ENCODE peak calls at places on chromosome 16, in five cellular contexts. O is H1, W is K562, Z is HepG2, R is GM12878. U is an unnamed sample.

GRCh38 chr16:10086620-10087019 is 95.6 kb downstream of the GRIN2A start:
- DNase-seq in O (no peak), W (no peak), Z (no peak), R (no peak), U (no peak)

GRCh38 chr16:89020925-89021595 is 44.1 kb upstream of the CBFA2T3 start:
- DNase-seq in O (no peak), W (no peak), Z (no peak), R (no peak), U (no peak)

GRCh38 chr16:77863250-77863649 is 74.9 kb downstream of the VAT1L start:
- DNase-seq in O (no peak), W (no peak), Z (no peak), R (no peak), U (no peak)

GRCh38 chr16:69040144-69040909 is 65.1 kb upstream of the HAS3 start:
- DNase-seq in O (no peak), W (no peak), Z (peak), R (no peak), U (peak)

GRCh38 chr16:86621966-86622365 is 43.6 kb downstream of the FOXL1 start:
- DNase-seq in O (no peak), W (no peak), Z (no peak), R (no peak), U (no peak)

GRCh38 chr16:66116163-66116792 is 250.2 kb upstream of the CDH5 start:
- DNase-seq in O (no peak), W (no peak), Z (no peak), R (no peak), U (no peak)

GRCh38 chr16:80066805-80067580 is 466.5 kb upstream of the MAF start:
- DNase-seq in O (no peak), W (no peak), Z (no peak), R (no peak), U (no peak)

GRCh38 chr16:77898671-77899211 is 110.4 kb downstream of the VAT1L start:
- DNase-seq in O (no peak), W (no peak), Z (no peak), R (no peak), U (no peak)

GRCh38 chr16:4477966-4478365 is 1.8 kb downstream of the HMOX2 start:
- DNase-seq in O (no peak), W (no peak), Z (no peak), R (no peak), U (peak)

GRCh38 chr16:85403693-85404092 is 209.4 kb upstream of the GSE1 start:
- DNase-seq in O (no peak), W (no peak), Z (no peak), R (no peak), U (no peak)

GRCh38 chr16:67349172-67349571 is 22.6 kb downstream of the LRRC36 start:
- DNase-seq in O (no peak), W (peak), Z (peak), R (no peak), U (peak)

GRCh38 chr16:53745753-53746258 is 41.9 kb downstream of the FTO start:
- DNase-seq in O (no peak), W (peak), Z (no peak), R (no peak), U (peak)

GRCh38 chr16:89325861-89326471 is 108.5 kb downstream of the ZNF778 start:
- DNase-seq in O (no peak), W (peak), Z (no peak), R (no peak), U (no peak)

GRCh38 chr16:88510091-88510719 is 57.1 kb downstream of the ZFPM1 start:
- DNase-seq in O (no peak), W (no peak), Z (no peak), R (no peak), U (no peak)

GRCh38 chr16:84933774-84934571 is 77.4 kb downstream of the ZDHHC7 start:
- DNase-seq in O (no peak), W (no peak), Z (peak), R (no peak), U (no peak)

GRCh38 chr16:92431-93339 is 14.7 kb downstream of the MPG start:
- DNase-seq in O (no peak), W (no peak), Z (no peak), R (no peak), U (no peak)

GRCh38 chr16:83542491-83542890 is 265.3 kb upstream of the HSBP1 start:
- DNase-seq in O (no peak), W (no peak), Z (no peak), R (no peak), U (no peak)

GRCh38 chr16:85485379-85485778 is 127.7 kb upstream of the GSE1 start:
- DNase-seq in O (no peak), W (no peak), Z (no peak), R (no peak), U (no peak)

GRCh38 chr16:28977703-28978641 is 3.4 kb downstream of the SPNS1 start:
- DNase-seq in O (no peak), W (peak), Z (peak), R (no peak), U (no peak)

GRCh38 chr16:84884311-84885023 is 64.7 kb downstream of the CRISPLD2 start:
- DNase-seq in O (no peak), W (peak), Z (peak), R (no peak), U (no peak)

GRCh38 chr16:23362460-23363317 is 60.6 kb downstream of the SCNN1B start:
- DNase-seq in O (no peak), W (no peak), Z (no peak), R (no peak), U (no peak)

GRCh38 chr16:89482824-89483220 is 7.5 kb downstream of the ANKRD11 start:
- DNase-seq in O (no peak), W (no peak), Z (no peak), R (no peak), U (no peak)

GRCh38 chr16:3607161-3607560 is 4.2 kb downstream of the SLX4 start:
- DNase-seq in O (no peak), W (no peak), Z (no peak), R (no peak), U (no peak)

GRCh38 chr16:23690771-23691482 is 12.2 kb downstream of the PLK1 start:
- DNase-seq in O (no peak), W (no peak), Z (no peak), R (no peak), U (no peak)

GRCh38 chr16:19933740-19934139 is 49.1 kb upstream of the GPRC5B start:
- DNase-seq in O (no peak), W (peak), Z (no peak), R (no peak), U (no peak)

GRCh38 chr16:2783581-2784375 is 3.6 kb downstream of the PRSS33 start:
- DNase-seq in O (no peak), W (no peak), Z (no peak), R (no peak), U (no peak)

GRCh38 chr16:79360267-79360666 is 240.3 kb downstream of the MAF start:
- DNase-seq in O (no peak), W (no peak), Z (no peak), R (no peak), U (no peak)

GRCh38 chr16:54651851-54652770 is 278.6 kb upstream of the IRX5 start:
- DNase-seq in O (no peak), W (no peak), Z (no peak), R (no peak), U (no peak)

GRCh38 chr16:31472559-31473203 is 729 bp downstream of the TGFB1I1 start:
- DNase-seq in O (no peak), W (peak), Z (peak), R (no peak), U (peak)

GRCh38 chr16:58367252-58367651 is 25.0 kb upstream of the GINS3 start:
- DNase-seq in O (no peak), W (no peak), Z (no peak), R (no peak), U (no peak)

GRCh38 chr16:58365623-58366022 is 26.6 kb upstream of the GINS3 start:
- DNase-seq in O (no peak), W (no peak), Z (no peak), R (no peak), U (no peak)

GRCh38 chr16:58371841-58372240 is 20.4 kb upstream of the GINS3 start:
- DNase-seq in O (no peak), W (no peak), Z (no peak), R (no peak), U (no peak)

GRCh38 chr16:58363746-58364393 is 28.4 kb upstream of the GINS3 start:
- DNase-seq in O (no peak), W (no peak), Z (no peak), R (no peak), U (no peak)

DNA sequence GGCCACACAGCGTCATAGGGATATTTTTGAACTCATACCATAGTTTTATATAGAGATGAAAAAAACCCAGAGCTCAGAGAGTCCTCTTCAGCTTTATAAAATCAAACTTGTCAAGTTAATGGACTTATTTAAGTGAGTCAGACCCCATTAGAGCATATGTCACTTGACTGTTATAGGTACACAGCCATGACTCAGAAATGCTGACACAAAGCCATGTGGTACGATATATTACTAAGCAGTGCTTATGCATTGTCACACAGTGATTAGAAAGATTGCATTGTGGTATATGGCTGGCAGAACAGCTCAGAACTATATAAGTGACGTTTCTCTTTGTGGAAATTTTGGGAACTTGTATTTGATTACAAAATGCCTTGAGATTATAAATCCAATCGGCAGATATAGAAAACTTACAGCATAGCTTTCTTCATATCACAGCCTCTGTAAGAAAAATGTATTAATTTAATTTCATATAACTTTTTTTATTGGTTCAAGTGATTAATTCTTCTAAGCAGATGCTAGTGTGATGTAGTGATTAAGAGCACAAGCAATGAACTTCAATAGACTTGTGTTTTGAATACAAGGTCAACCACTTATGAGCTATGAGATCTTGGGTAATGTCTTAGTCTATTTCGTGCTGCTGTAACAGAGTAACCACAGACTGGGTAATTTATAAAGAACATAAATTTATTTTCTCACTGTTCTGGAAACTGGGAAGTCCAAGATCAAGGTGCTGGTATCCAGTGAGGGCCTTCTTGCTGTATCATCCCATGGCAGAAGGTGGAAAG is 25.8 kb upstream of the GINS3 start:
- DNase-seq in O (no peak), W (no peak), Z (peak), R (no peak), U (no peak)
- TF ChIP-seq JUND in O (no peak), W (peak), Z (no peak), R (no peak), U (no peak)

DNA sequence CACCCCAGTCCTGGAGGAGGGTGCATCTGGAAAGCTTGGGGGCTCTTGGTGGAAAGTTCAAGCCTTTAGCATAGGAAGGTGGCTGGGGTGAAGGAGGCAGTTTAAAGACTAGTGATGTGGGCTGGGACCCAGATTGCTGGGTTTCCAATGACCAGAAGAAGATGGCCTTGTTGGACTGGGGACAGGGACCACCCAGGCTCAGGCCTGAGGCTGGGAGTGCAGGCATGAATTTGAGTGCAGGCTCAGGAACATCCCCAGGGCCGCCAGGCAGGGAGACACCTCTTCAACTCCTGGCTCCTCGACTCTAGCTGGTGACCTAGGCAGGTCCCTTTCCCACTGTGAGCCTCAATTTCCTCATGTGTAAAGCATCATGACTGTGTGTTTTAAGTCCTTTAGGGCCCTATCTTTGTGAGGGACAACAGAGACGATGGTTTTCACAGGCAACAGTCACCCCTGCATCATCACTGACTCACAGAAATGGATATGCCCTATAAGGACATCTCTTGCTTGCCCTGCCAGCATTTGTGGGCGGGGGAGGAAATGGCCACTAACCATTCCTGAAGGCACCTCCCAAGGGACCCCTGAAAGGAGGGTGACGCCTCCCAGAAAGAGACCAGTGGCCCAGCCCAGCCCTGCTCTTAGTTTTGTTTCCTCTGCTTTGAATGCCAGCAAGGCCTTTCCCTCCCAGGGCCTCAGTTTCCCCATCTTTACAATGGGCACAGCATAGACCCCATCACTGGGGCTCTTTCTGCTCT is 11.1 kb downstream of the NLRC5 start:
- DNase-seq in O (no peak), W (no peak), Z (no peak), R (peak), U (peak)
- TF ChIP-seq CEBPB in O (no peak), W (no peak), Z (no peak), R (no peak), U (no peak)

DNA sequence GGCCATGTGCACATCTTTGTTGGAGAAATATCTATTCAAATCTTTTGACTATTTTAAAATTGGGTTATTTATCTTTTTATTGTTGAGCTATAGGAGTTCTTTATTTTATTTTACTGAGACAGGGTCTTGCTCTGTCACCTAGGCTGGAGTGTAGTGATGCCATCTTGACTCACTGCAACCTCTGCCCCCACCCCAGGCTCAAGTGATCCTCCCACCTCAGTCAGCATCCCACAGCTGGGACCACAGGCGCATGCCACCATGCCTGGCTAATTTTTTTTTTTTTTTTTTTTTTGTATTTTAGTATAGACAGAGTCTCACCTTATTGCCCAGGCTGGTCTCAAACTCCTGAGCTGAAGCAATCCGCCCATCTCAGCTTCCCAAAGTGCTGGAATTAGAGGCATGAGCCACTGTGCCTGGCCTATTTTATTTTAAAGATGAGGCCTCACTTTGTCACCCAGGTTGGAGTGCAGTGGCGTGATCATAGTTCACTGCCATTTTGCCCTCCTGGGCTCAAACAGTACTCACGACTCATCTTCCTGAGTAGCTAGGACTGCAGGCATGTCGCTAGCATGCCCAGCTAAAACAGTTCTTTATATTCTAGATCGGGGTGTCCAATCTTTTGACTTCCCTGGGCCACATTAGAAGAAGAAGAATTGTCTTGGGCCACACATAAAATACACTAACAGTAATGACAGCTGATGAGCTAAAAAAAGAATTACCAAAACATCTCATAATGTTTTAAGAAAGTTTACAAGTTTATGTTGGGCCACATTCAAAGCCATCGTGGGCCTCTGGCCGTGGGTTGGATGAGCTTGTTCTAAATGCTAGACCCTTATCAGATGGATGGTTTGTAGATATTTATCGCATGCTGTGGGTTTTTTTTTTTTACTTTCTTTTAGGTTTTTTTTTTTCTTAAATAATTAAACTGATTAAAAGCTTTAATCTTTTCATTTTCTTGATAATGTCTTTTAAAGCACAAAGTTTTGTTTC is 13.7 kb downstream of the TENT4B start:
- DNase-seq in O (no peak), W (no peak), Z (peak), R (no peak), U (no peak)
- H3K9ac ChIP-seq in O (no peak), W (no peak), Z (no peak), R (no peak), U (peak)

GRCh38 chr16:70687172-70687531 is 1.3 kb upstream of the MTSS2 start:
- DNase-seq in O (no peak), W (no peak), Z (no peak), R (no peak), U (no peak)

GRCh38 chr16:70686376-70687171 is 721 bp upstream of the MTSS2 start:
- DNase-seq in O (no peak), W (no peak), Z (no peak), R (no peak), U (no peak)

GRCh38 chr16:70684146-70685060 is 1.4 kb downstream of the MTSS2 start:
- DNase-seq in O (no peak), W (no peak), Z (no peak), R (no peak), U (no peak)

GRCh38 chr16:70685061-70685937 is 554 bp downstream of the MTSS2 start:
- DNase-seq in O (no peak), W (no peak), Z (no peak), R (no peak), U (no peak)

GRCh38 chr16:70685938-70686375 is at the start of gene MTSS2:
- DNase-seq in O (no peak), W (peak), Z (peak), R (no peak), U (peak)
- TF ChIP-seq JUND in O (no peak), W (no peak), Z (no peak), R (no peak), U (no peak)

GRCh38 chr16:49150341-49150740 is 131.3 kb downstream of the CBLN1 start:
- DNase-seq in O (no peak), W (no peak), Z (no peak), R (no peak), U (no peak)
- TF ChIP-seq CEBPB in O (no peak), W (no peak), Z (no peak), R (no peak), U (no peak)

U was measured in HCT116.